ENCODE peak calls at places on chromosome 20, in six cellular contexts. U is HCT116, Y is PC-3, O is mammary epithelial cell, I is fibroblast of lung, X is endothelial cell of umbilical vein. C is an unnamed sample.
A peak's percentile ranks its signal among the peaks of the same experiment; 100 is the strongest.

GRCh38 chr20:15951711-15952110 is 621.5 kb downstream of the KIF16B start:
- DNase-seq in U (no peak), Y (peak; percentile 60), O (peak; percentile 37), I (no peak), X (no peak), C (no peak)

GRCh38 chr20:49344975-49345374 is 67.1 kb upstream of the ZNFX1 start:
- DNase-seq in U (no peak), Y (peak; percentile 97), O (peak; percentile 84), I (peak; percentile 97), X (peak; percentile 63), C (no peak)

GRCh38 chr20:32672982-32673727 is 586 bp downstream of the C20orf203 start:
- DNase-seq in U (no peak), Y (no peak), O (no peak), I (no peak), X (no peak), C (no peak)

GRCh38 chr20:7710440-7710839 is 229.8 kb downstream of the HAO1 start:
- DNase-seq in U (no peak), Y (peak; percentile 92), O (no peak), I (peak; percentile 70), X (no peak), C (no peak)

GRCh38 chr20:31569163-31570020 is 35.7 kb upstream of the ID1 start:
- DNase-seq in U (no peak), Y (peak; percentile 59), O (peak; percentile 33), I (peak; percentile 55), X (peak; percentile 63), C (no peak)

GRCh38 chr20:10761786-10762185 is 88.0 kb upstream of the JAG1 start:
- DNase-seq in U (no peak), Y (peak; percentile 98), O (no peak), I (peak; percentile 89), X (peak; percentile 76), C (no peak)

GRCh38 chr20:57973886-57974285 is 254.6 kb downstream of the ANKRD60 start:
- DNase-seq in U (no peak), Y (no peak), O (no peak), I (no peak), X (no peak), C (no peak)

GRCh38 chr20:32966881-32967781 is 37.1 kb downstream of the SUN5 start:
- DNase-seq in U (no peak), Y (no peak), O (no peak), I (no peak), X (no peak), C (no peak)

GRCh38 chr20:36585410-36586125 is 12.2 kb downstream of the TGIF2 start:
- DNase-seq in U (no peak), Y (peak; percentile 88), O (peak; percentile 95), I (peak; percentile 8), X (no peak), C (peak; percentile 99)

GRCh38 chr20:47358672-47359532 is 2.4 kb upstream of the ZMYND8 start:
- DNase-seq in U (peak; percentile 49), Y (peak; percentile 95), O (peak; percentile 81), I (peak; percentile 94), X (peak; percentile 98), C (no peak)

GRCh38 chr20:39029324-39029820 is 67.2 kb downstream of the DHX35 start:
- DNase-seq in U (no peak), Y (no peak), O (peak; percentile 83), I (no peak), X (no peak), C (no peak)
- H3K36me3 ChIP-seq in U (peaks cover 10% of the 10 kb centered on the region), Y (peaks cover 21% of the 10 kb centered on the region), O (peaks cover 7% of the 10 kb centered on the region), I (peaks cover 6% of the 10 kb centered on the region), X (no peaks in the 10 kb centered on the region), C (peaks cover 26% of the 10 kb centered on the region)

DNA sequence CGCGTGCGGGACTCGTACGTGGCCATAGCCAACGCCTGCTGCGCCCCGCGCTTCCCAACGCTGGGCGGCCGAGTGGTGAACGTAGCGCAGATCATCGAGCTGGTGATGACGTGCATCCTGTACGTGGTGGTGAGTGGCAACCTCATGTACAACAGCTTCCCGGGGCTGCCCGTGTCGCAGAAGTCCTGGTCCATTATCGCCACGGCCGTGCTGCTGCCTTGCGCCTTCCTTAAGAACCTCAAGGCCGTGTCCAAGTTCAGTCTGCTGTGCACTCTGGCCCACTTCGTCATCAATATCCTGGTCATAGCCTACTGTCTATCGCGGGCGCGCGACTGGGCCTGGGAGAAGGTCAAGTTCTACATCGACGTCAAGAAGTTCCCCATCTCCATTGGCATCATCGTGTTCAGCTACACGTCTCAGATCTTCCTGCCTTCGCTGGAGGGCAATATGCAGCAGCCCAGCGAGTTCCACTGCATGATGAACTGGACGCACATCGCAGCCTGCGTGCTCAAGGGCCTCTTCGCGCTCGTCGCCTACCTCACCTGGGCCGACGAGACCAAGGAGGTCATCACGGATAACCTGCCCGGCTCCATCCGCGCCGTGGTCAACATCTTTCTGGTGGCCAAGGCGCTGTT is 3.4 kb downstream of the SLC32A1 start:
- DNase-seq in U (no peak), Y (no peak), O (no peak), I (no peak), X (no peak), C (no peak)
- TF ChIP-seq EZH2 in U (no peak), Y (no peak), O (peak; percentile 93), I (peak; percentile 93), X (peak; percentile 92), C (no peak)

GRCh38 chr20:43925215-43925614 is 10.6 kb downstream of the TOX2 start:
- DNase-seq in U (no peak), Y (no peak), O (no peak), I (no peak), X (no peak), C (peak; percentile 60)
- H3K9ac ChIP-seq in U (no peak overlapping the region), Y (no peak overlapping the region), O (no peak overlapping the region), I (no peak overlapping the region), X (no peak overlapping the region), C (peak overlapping the region; percentile 73)

DNA sequence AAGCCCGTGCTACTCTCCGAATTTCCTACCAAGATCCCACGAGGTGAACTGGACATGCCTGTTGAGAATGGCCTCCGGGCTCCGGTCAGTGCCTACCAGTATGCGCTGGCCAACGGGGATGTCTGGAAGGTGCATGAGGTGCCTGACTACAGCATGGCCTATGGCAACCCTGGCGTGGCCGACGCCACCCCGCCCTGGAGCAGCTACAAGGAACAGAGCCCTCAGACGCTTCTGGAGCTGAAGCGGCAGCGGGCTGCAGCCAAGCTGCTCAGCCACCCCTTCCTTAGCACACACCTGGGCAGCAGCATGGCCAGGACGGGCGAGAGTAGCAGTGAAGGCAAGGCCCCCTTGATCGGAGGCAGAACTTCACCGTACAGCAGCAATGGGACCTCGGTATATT is 8.0 kb upstream of the FAM83D start:
- DNase-seq in U (no peak), Y (no peak), O (no peak), I (no peak), X (no peak), C (no peak)
- H3K36me3 ChIP-seq in U (no peaks in the 10 kb centered on the region), Y (no peaks in the 10 kb centered on the region), O (no peaks in the 10 kb centered on the region), I (no peaks in the 10 kb centered on the region), X (no peaks in the 10 kb centered on the region), C (no peaks in the 10 kb centered on the region)

GRCh38 chr20:38724603-38725457 is 544 bp downstream of the SLC32A1 start:
- DNase-seq in U (no peak), Y (no peak), O (no peak), I (no peak), X (no peak), C (no peak)
- TF ChIP-seq EZH2 in U (no peak), Y (no peak), O (peak; percentile 86), I (peak; percentile 90), X (peak; percentile 92), C (peak; percentile 71)

DNA sequence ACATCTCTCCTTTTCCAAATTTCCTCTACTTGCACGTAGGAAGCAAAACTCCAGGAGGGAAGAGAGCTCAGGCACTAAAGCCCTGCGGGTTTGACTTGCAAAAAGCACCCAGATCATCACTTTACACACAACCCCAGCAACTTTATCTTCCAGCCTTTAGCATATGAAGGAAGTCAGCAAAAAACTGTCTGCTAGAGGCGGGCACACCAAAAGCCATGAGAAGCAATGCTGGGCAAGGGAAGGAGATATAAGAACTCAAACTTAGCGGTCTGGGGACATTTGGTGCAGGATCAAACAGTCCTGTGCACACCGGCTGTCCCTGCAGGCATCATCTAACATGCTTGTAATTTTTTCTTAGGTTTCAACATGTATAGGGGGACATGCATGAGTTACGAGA is 113.3 kb downstream of the JPH2 start:
- DNase-seq in U (no peak), Y (no peak), O (no peak), I (no peak), X (no peak), C (peak; percentile 67)
- H3K9ac ChIP-seq in U (no peak overlapping the region), Y (no peak overlapping the region), O (no peak overlapping the region), I (no peak overlapping the region), X (no peak overlapping the region), C (no peak overlapping the region)

DNA sequence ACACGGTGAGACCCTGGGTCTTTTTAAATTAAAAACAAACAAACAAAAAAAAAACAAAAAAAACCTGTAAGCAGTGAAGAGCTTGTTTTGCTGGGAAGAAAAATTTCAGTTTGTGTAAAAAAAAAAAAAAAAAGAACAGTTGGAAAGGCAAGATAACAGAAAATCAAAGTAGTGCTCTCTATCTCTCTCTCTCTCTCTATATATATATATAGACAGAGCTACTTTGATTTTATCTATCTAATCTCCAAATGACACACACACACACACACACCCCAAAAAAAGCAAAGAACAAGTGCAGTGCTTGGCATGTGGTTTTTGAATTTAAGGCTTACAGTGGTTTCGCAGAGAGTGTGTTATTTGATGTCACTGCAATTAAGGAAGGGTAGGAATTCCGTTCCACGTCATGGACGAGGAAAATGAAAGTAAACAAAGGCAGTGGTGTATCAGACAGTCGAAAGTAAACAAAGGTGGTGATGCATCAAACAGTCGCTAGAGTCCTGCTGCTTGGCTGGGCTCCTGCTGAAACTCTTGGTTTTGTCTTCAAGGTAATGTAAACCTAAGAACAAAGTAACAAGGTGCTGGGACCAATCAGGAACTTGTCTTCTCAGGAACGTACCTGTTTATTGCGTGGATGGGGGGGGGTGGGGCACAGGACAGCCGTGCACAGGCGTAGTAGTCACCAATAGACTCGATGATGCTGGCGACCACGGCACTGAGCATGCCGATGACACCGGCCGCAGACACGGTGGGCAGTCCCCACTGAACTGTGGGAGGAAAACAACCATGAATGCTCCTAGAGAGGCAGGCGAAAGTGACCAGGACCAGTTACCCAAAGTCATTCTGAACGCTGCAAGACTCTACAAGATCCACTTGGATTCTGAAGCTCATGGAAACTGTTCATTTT is 131.8 kb downstream of the SLC23A2 start:
- DNase-seq in U (no peak), Y (peak; percentile 92), O (no peak), I (peak; percentile 13), X (no peak), C (no peak)
- H3K36me3 ChIP-seq in U (peaks cover 2% of the 10 kb centered on the region), Y (peaks cover 12% of the 10 kb centered on the region), O (peaks cover 2% of the 10 kb centered on the region), I (no peaks in the 10 kb centered on the region), X (no peaks in the 10 kb centered on the region), C (peaks cover 43% of the 10 kb centered on the region)

GRCh38 chr20:62708591-62709536 is at the start of gene NTSR1:
- DNase-seq in U (no peak), Y (no peak), O (peak; percentile 40), I (peak; percentile 9), X (no peak), C (no peak)
- TF ChIP-seq EZH2 in U (no peak), Y (no peak), O (no peak), I (no peak), X (peak; percentile 63), C (no peak)

GRCh38 chr20:62641749-62642665 is at the start of gene SLCO4A1:
- DNase-seq in U (peak; percentile 48), Y (peak; percentile 89), O (peak; percentile 39), I (peak; percentile 49), X (peak; percentile 56), C (no peak)
- H3K9ac ChIP-seq in U (peak within 1 kb of the TSS; percentile 86), Y (peak within 1 kb of the TSS; percentile 91), O (no peak within 1 kb of the TSS), I (no peak within 1 kb of the TSS), X (peak within 1 kb of the TSS; percentile 24), C (peak within 1 kb of the TSS; percentile 78)

C was measured in SK-N-MC.